ENCODE peak calls at places on chromosomes 7 and 10, in five cellular contexts. K, V, X, S and L are unnamed samples. For H3K4me1 and H3K27me3, the result is how much of the 10 kb centered on the place peaks cover.

GRCh38 chr7:53800746-53801145 is 741.4 kb upstream of the VSTM2A start:
- DNase-seq in K (no peak), V (no peak), X (no peak), S (no peak), L (no peak)

GRCh38 chr10:102118867-102119266 is 1.3 kb downstream of the LDB1 start:
- DNase-seq in K (peak), V (peak), X (no peak), S (peak), L (no peak)

GRCh38 chr10:6089334-6090219 is 743 bp downstream of the RBM17 start:
- DNase-seq in K (no peak), V (no peak), X (peak), S (peak), L (peak)

GRCh38 chr7:101169838-101170531 is 4.6 kb upstream of the VGF start:
- DNase-seq in K (peak), V (peak), X (peak), S (peak), L (peak)

GRCh38 chr10:61257956-61258496 is 195.2 kb downstream of the TMEM26 start:
- DNase-seq in K (no peak), V (no peak), X (no peak), S (no peak), L (no peak)

GRCh38 chr10:28637346-28637745 is 40.0 kb upstream of the BAMBI start:
- DNase-seq in K (no peak), V (no peak), X (no peak), S (no peak), L (no peak)

GRCh38 chr10:127996586-127996985 is 89.7 kb downstream of the PTPRE start:
- DNase-seq in K (peak), V (no peak), X (no peak), S (no peak), L (no peak)

GRCh38 chr10:93059975-93060886 is at the start of gene CYP26C1:
- DNase-seq in K (no peak), V (no peak), X (no peak), S (no peak), L (no peak)

GRCh38 chr10:132807621-132808049 is 21.7 kb upstream of the NKX6-2 start:
- DNase-seq in K (no peak), V (no peak), X (no peak), S (no peak), L (no peak)

GRCh38 chr7:69910150-69910549 is 311.9 kb downstream of the AUTS2 start:
- DNase-seq in K (no peak), V (no peak), X (no peak), S (no peak), L (no peak)

GRCh38 chr7:75776295-75776971 is 4.4 kb upstream of the CCL26 start:
- DNase-seq in K (peak), V (no peak), X (peak), S (no peak), L (peak)

DNA sequence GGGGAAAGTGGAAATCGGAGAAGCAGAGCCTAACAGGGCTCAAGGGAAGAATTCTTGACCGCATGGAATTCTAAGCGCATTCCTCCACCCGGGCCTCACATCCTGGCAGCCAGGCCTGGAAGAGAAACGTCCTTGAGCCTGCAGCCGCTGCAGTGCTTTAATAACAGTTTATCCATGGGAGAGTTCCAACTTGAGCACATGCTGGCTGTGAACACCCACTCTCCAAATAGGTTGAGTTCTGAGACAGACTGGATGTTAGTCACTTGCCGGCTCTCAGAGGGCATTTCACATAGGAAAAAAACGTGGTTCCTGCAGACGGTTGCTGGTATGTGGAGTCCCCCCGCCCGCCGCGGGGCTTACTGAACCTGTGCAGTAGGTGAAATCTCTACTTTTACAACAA is 61.4 kb upstream of the STEAP1B start:
- DNase-seq in K (peak), V (peak), X (peak), S (peak), L (no peak)
- H3K4me1 ChIP-seq in K (under half), V (under half), X (half or more), S (under half), L (under half)

GRCh38 chr10:126179637-126180036 is 208.6 kb downstream of the ADAM12 start:
- DNase-seq in K (no peak), V (no peak), X (no peak), S (no peak), L (no peak)
- H3K27me3 ChIP-seq in K (under half), V (under half), X (under half), S (under half), L (under half)

GRCh38 chr7:35805876-35806275 is 5.0 kb downstream of the SEPTIN7 start:
- DNase-seq in K (peak), V (no peak), X (no peak), S (no peak), L (no peak)
- H3K4me1 ChIP-seq in K (under half), V (under half), X (under half), S (under half), L (half or more)

DNA sequence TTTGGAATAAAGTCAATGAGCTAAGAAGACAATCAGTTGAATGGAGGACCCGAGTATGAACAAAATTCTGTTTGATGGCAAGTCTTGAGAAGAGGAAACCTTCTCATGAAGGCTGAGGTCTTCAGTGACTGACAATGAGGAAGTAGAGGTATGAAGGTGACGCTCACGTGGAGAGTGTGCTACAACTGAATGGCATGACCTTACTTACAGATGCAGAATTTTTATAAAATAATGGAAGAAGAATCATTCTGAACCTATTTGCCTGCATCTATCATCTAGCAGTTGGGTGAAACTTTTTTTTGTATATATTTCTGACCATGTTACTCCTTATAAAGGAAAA is 19.4 kb upstream of the SP4 start:
- DNase-seq in K (no peak), V (no peak), X (no peak), S (no peak), L (no peak)
- H3K27me3 ChIP-seq in K (under half), V (under half), X (under half), S (under half), L (under half)

GRCh38 chr7:137996386-137996851 is 5.5 kb downstream of the CREB3L2 start:
- DNase-seq in K (peak), V (no peak), X (no peak), S (no peak), L (no peak)

GRCh38 chr7:138000081-138000701 is 1.7 kb downstream of the CREB3L2 start:
- DNase-seq in K (peak), V (peak), X (peak), S (peak), L (no peak)

GRCh38 chr7:137996871-137997270 is 5.0 kb downstream of the CREB3L2 start:
- DNase-seq in K (no peak), V (no peak), X (no peak), S (no peak), L (no peak)

GRCh38 chr7:137999496-138000080 is 2.3 kb downstream of the CREB3L2 start:
- DNase-seq in K (no peak), V (no peak), X (no peak), S (no peak), L (no peak)

DNA sequence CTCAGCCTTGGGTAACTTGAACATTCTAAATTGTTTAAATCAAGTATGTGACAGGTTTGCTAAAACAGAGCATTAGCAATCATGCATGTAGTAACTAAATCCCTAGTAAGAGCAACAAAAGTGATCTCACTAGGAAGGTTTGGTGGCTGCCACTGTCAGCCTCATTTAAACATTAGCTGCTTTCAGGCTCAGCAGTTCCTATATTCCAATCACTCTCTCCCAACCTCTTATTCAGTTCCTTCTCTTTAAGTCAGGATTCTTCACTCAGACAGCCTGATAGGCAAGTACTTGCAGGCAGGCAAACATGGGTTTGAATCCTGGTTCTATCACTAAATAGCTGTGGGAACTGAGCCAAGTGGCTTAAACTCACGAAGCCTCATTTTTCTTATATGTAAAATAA is 3.6 kb downstream of the CREB3L2 start:
- DNase-seq in K (no peak), V (no peak), X (no peak), S (no peak), L (no peak)
- H3K4me1 ChIP-seq in K (under half), V (under half), X (under half), S (under half), L (under half)

DNA sequence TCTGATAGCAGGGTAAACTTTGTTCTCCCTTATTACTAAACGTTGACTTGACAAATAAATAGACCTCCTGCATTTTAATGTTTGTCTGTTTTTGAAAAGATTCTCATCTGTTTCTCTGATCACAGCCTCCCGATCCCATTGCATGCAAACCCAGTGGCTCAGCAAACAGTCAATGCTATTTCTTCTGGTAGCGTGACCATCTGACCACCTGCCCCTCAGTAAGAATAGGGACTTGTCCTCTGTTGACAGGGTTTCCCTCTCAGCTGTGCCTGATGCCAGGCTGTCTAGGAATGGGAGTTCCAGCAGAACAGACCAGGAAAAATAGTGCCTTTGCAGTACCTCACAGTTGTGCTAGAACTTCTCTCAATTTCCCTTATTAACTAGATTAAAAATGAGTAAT is 40.7 kb upstream of the EBLN1 start:
- DNase-seq in K (no peak), V (no peak), X (no peak), S (no peak), L (no peak)
- H3K27me3 ChIP-seq in K (half or more), V (under half), X (under half), S (under half), L (under half)

DNA sequence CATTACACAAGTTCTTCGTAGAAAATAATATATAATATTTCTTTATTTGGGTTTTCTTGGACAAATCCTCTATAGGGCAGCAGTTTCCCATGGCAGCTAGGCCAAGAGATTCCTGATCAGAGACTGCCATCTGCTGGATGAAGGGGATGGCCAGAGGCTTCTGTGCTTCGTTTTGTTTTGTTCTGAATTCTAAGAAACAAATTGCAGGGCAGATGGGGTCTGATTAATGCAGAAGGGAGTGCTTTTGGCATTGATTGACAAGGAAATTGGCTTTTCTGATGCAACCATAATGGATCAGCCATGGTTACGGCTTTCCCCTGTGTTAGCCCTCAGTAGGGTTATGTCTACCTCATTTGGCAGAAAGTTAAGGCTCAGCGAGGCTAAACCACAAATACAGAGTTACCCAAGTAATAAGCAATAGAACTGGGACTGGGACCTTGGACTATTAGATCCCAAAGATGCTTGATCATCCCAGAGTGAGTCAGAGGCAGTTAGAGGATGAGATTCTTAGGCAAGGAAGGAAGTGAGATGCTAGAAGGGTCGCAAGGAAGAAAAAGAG is 401.6 kb downstream of the TNS3 start:
- DNase-seq in K (peak), V (peak), X (peak), S (peak), L (no peak)
- H3K4me1 ChIP-seq in K (under half), V (under half), X (under half), S (under half), L (under half)

GRCh38 chr7:150377116-150377979 is 1.8 kb upstream of the ZNF775 start:
- DNase-seq in K (no peak), V (no peak), X (no peak), S (no peak), L (no peak)
- H3K27me3 ChIP-seq in K (under half), V (under half), X (under half), S (under half), L (under half)